ENCODE peak calls at places on chromosomes 12 and 14, in seven cellular contexts. P, O, B, V, W, M and G are unnamed samples.

GRCh38 chr12:130049666-130050065 is 112.6 kb upstream of the FZD10 start:
- DNase-seq in P (no peak), O (no peak), B (no peak), V (no peak), W (no peak), M (no peak), G (no peak)

GRCh38 chr12:65248656-65249633 is 29.5 kb upstream of the MSRB3 start:
- DNase-seq in P (no peak), O (no peak), B (no peak), V (no peak), W (no peak), M (no peak), G (no peak)

GRCh38 chr12:54412348-54412747 is 6.7 kb downstream of the ITGA5 start:
- DNase-seq in P (no peak), O (no peak), B (no peak), V (no peak), W (no peak), M (no peak), G (no peak)

GRCh38 chr12:106585237-106585834 is 2.5 kb downstream of the RFX4 start:
- DNase-seq in P (no peak), O (no peak), B (no peak), V (no peak), W (no peak), M (no peak), G (no peak)

GRCh38 chr14:20164462-20164861 is 25.8 kb downstream of the OR4N5 start:
- DNase-seq in P (no peak), O (no peak), B (no peak), V (no peak), W (no peak), M (no peak), G (no peak)

GRCh38 chr12:3651585-3652424 is 101.1 kb downstream of the CRACR2A start:
- DNase-seq in P (no peak), O (no peak), B (no peak), V (no peak), W (no peak), M (no peak), G (no peak)

GRCh38 chr14:105142651-105143450 is 25.7 kb downstream of the JAG2 start:
- DNase-seq in P (no peak), O (no peak), B (no peak), V (no peak), W (peak), M (no peak), G (no peak)

GRCh38 chr12:19894803-19895202 is 455.5 kb downstream of the AEBP2 start:
- DNase-seq in P (no peak), O (no peak), B (no peak), V (no peak), W (no peak), M (no peak), G (no peak)

GRCh38 chr12:26112703-26113147 is 12.1 kb downstream of the BHLHE41 start:
- DNase-seq in P (no peak), O (no peak), B (no peak), V (no peak), W (no peak), M (no peak), G (no peak)

GRCh38 chr14:21771671-21772070 is 98.1 kb upstream of the OR4E1 start:
- DNase-seq in P (no peak), O (no peak), B (no peak), V (no peak), W (no peak), M (no peak), G (no peak)

GRCh38 chr14:83147006-83147405 is 1613.4 kb upstream of the SEL1L start:
- DNase-seq in P (no peak), O (no peak), B (no peak), V (no peak), W (no peak), M (no peak), G (no peak)

GRCh38 chr14:45038865-45039264 is 45.1 kb upstream of the PRPF39 start:
- DNase-seq in P (no peak), O (no peak), B (no peak), V (no peak), W (no peak), M (no peak), G (no peak)

GRCh38 chr14:50741571-50741970 is 73.5 kb upstream of the SAV1 start:
- DNase-seq in P (peak), O (no peak), B (no peak), V (no peak), W (no peak), M (no peak), G (no peak)

GRCh38 chr12:130418261-130418660 is 80.6 kb downstream of the PIWIL1 start:
- DNase-seq in P (no peak), O (no peak), B (no peak), V (no peak), W (no peak), M (no peak), G (no peak)

GRCh38 chr12:6866920-6867406 is 368 bp upstream of the TPI1 start:
- DNase-seq in P (no peak), O (no peak), B (no peak), V (no peak), W (no peak), M (no peak), G (no peak)

GRCh38 chr12:130775953-130776856 is 60.1 kb upstream of the RIMBP2 start:
- DNase-seq in P (peak), O (no peak), B (no peak), V (peak), W (peak), M (peak), G (no peak)

GRCh38 chr12:94227066-94227465 is 78.7 kb downstream of the PLXNC1 start:
- DNase-seq in P (no peak), O (no peak), B (no peak), V (no peak), W (no peak), M (no peak), G (no peak)

GRCh38 chr14:104724407-104724980 is 465 bp downstream of the ADSS1 start:
- DNase-seq in P (no peak), O (no peak), B (no peak), V (no peak), W (peak), M (peak), G (peak)

GRCh38 chr12:66775941-66776340 is 97.1 kb upstream of the GRIP1 start:
- DNase-seq in P (no peak), O (no peak), B (no peak), V (no peak), W (no peak), M (no peak), G (no peak)

GRCh38 chr12:3489057-3489456 is 1.9 kb upstream of the PRMT8 start:
- DNase-seq in P (no peak), O (no peak), B (no peak), V (peak), W (no peak), M (no peak), G (no peak)

GRCh38 chr12:26787125-26787495 is 45.9 kb downstream of the ITPR2 start:
- DNase-seq in P (peak), O (no peak), B (no peak), V (peak), W (no peak), M (no peak), G (no peak)

GRCh38 chr12:68423175-68423574 is 91.0 kb upstream of the MDM1 start:
- DNase-seq in P (no peak), O (no peak), B (no peak), V (no peak), W (no peak), M (no peak), G (no peak)

GRCh38 chr12:25794580-25794979 is 163.9 kb upstream of the RASSF8 start:
- DNase-seq in P (no peak), O (no peak), B (no peak), V (no peak), W (no peak), M (no peak), G (no peak)

GRCh38 chr12:1594295-1595025 is at the start of gene FBXL14:
- DNase-seq in P (no peak), O (peak), B (peak), V (peak), W (peak), M (peak), G (peak)

GRCh38 chr12:108666326-108666995 is 32.8 kb upstream of the SELPLG start:
- DNase-seq in P (no peak), O (no peak), B (no peak), V (no peak), W (peak), M (no peak), G (no peak)

GRCh38 chr12:42385341-42385841 is 59.4 kb downstream of the PPHLN1 start:
- DNase-seq in P (no peak), O (no peak), B (no peak), V (no peak), W (no peak), M (no peak), G (peak)

GRCh38 chr14:94689218-94689984 is 77.2 kb downstream of the SERPINA3 start:
- DNase-seq in P (no peak), O (peak), B (peak), V (peak), W (peak), M (peak), G (no peak)

GRCh38 chr12:5114436-5114835 is 70.8 kb downstream of the KCNA5 start:
- DNase-seq in P (no peak), O (no peak), B (no peak), V (no peak), W (no peak), M (no peak), G (no peak)

GRCh38 chr12:108786450-108786849 is 55.1 kb upstream of the CORO1C start:
- DNase-seq in P (no peak), O (no peak), B (no peak), V (no peak), W (no peak), M (no peak), G (no peak)

GRCh38 chr12:2124466-2125023 is 71.8 kb downstream of the CACNA1C start:
- DNase-seq in P (no peak), O (no peak), B (no peak), V (no peak), W (no peak), M (no peak), G (no peak)

GRCh38 chr12:76242813-76243540 is 105.2 kb downstream of the BBS10 start:
- DNase-seq in P (no peak), O (no peak), B (no peak), V (no peak), W (no peak), M (no peak), G (no peak)

GRCh38 chr12:89238593-89238992 is 113.7 kb downstream of the DUSP6 start:
- DNase-seq in P (no peak), O (no peak), B (no peak), V (no peak), W (no peak), M (no peak), G (no peak)

GRCh38 chr12:120078868-120079267 is 37.7 kb downstream of the RAB35 start:
- DNase-seq in P (no peak), O (no peak), B (no peak), V (no peak), W (no peak), M (no peak), G (no peak)

GRCh38 chr14:71586131-71586893 is 345.9 kb upstream of the RGS6 start:
- DNase-seq in P (peak), O (no peak), B (no peak), V (no peak), W (no peak), M (no peak), G (no peak)

GRCh38 chr14:104421401-104421821 is 158.2 kb upstream of the C14orf180 start:
- DNase-seq in P (no peak), O (no peak), B (no peak), V (no peak), W (no peak), M (no peak), G (no peak)

GRCh38 chr12:23204933-23205778 is 580.2 kb downstream of the ETNK1 start:
- DNase-seq in P (peak), O (no peak), B (peak), V (peak), W (no peak), M (peak), G (peak)

GRCh38 chr12:132282950-132283771 is 46.2 kb downstream of the GALNT9 start:
- DNase-seq in P (no peak), O (no peak), B (no peak), V (no peak), W (no peak), M (no peak), G (no peak)

GRCh38 chr14:77459072-77459723 is 1.3 kb downstream of the AHSA1 start:
- DNase-seq in P (peak), O (peak), B (peak), V (peak), W (peak), M (peak), G (peak)